ENCODE peak calls at places on chromosomes 4 and X, in nine cellular contexts. W is CD4-positive, alpha-beta T cell; U is MCF 10A; O is type B pancreatic cell; B is activated CD8-positive, alpha-beta T cell treated with anti-CD3 and anti-CD28 coated beads for 36 hours; P is ovary; M is omental fat pad; G is DND-41; C is OCI-LY7. E is an unnamed sample.

GRCh38 chrX:71095033-71095432 is 618 bp upstream of the FOXO4 start:
- DNase-seq in W (no peak), U (no peak), O (no peak), B (no peak), P (no peak), M (no peak), G (no peak), C (no peak), E (no peak)

GRCh38 chr4:9384126-9384525 is 21.2 kb downstream of the USP17L30 start:
- DNase-seq in W (no peak), U (peak), O (no peak), B (no peak), P (no peak), M (no peak), G (no peak), C (no peak), E (no peak)

GRCh38 chrX:47191331-47191730 is 2.3 kb upstream of the UBA1 start:
- DNase-seq in W (peak), U (peak), O (no peak), B (peak), P (no peak), M (no peak), G (peak), C (peak), E (peak)

GRCh38 chrX:31112226-31112999 is 40.6 kb upstream of the FTHL17 start:
- DNase-seq in W (no peak), U (no peak), O (no peak), B (no peak), P (no peak), M (no peak), G (no peak), C (no peak), E (no peak)

GRCh38 chr4:8107146-8107657 is 51.4 kb downstream of the ABLIM2 start:
- DNase-seq in W (no peak), U (peak), O (no peak), B (no peak), P (no peak), M (no peak), G (no peak), C (no peak), E (no peak)

GRCh38 chr4:21778702-21779101 is 169.9 kb downstream of the KCNIP4 start:
- DNase-seq in W (no peak), U (no peak), O (no peak), B (no peak), P (no peak), M (no peak), G (no peak), C (no peak), E (no peak)

GRCh38 chr4:163846008-163846407 is 351.5 kb downstream of the TMA16 start:
- DNase-seq in W (no peak), U (no peak), O (no peak), B (no peak), P (no peak), M (no peak), G (no peak), C (no peak), E (no peak)

GRCh38 chrX:106510713-106511411 is 100.9 kb upstream of the RADX start:
- DNase-seq in W (no peak), U (no peak), O (no peak), B (no peak), P (no peak), M (no peak), G (no peak), C (no peak), E (no peak)

GRCh38 chrX:17266171-17266570 is 108.8 kb upstream of the NHS start:
- DNase-seq in W (no peak), U (no peak), O (no peak), B (no peak), P (no peak), M (no peak), G (no peak), C (no peak), E (no peak)

GRCh38 chr4:85966308-85966882 is 393.5 kb downstream of the MAPK10 start:
- DNase-seq in W (no peak), U (no peak), O (no peak), B (no peak), P (no peak), M (no peak), G (no peak), C (no peak), E (no peak)

GRCh38 chrX:21166302-21166982 is 207.8 kb upstream of the CNKSR2 start:
- DNase-seq in W (no peak), U (peak), O (no peak), B (no peak), P (no peak), M (no peak), G (no peak), C (no peak), E (no peak)

GRCh38 chr4:152258804-152259708 is 276.8 kb downstream of the FBXW7 start:
- DNase-seq in W (no peak), U (peak), O (no peak), B (no peak), P (no peak), M (no peak), G (no peak), C (no peak), E (no peak)

GRCh38 chrX:49192722-49193328 is 6.7 kb upstream of the PRICKLE3 start:
- DNase-seq in W (no peak), U (peak), O (no peak), B (peak), P (no peak), M (no peak), G (peak), C (peak), E (peak)

GRCh38 chr4:168866635-168867034 is 143.4 kb downstream of the CBR4 start:
- DNase-seq in W (no peak), U (no peak), O (no peak), B (no peak), P (no peak), M (no peak), G (no peak), C (no peak), E (no peak)

GRCh38 chr4:168863719-168864632 is 146.1 kb downstream of the CBR4 start:
- DNase-seq in W (no peak), U (no peak), O (no peak), B (no peak), P (no peak), M (no peak), G (no peak), C (no peak), E (no peak)

GRCh38 chr4:168867128-168867527 is 142.9 kb downstream of the CBR4 start:
- DNase-seq in W (no peak), U (no peak), O (no peak), B (no peak), P (no peak), M (no peak), G (no peak), C (no peak), E (no peak)

GRCh38 chr4:168865854-168866253 is 144.2 kb downstream of the CBR4 start:
- DNase-seq in W (no peak), U (no peak), O (no peak), B (no peak), P (no peak), M (no peak), G (no peak), C (no peak), E (no peak)

GRCh38 chr4:168864831-168865541 is 145.1 kb downstream of the CBR4 start:
- DNase-seq in W (no peak), U (no peak), O (no peak), B (no peak), P (no peak), M (no peak), G (no peak), C (no peak), E (no peak)
- TF ChIP-seq CTCF in W (no peak), U (no peak), O (peak), B (no peak), P (no peak), M (no peak), G (peak), C (peak), E (no peak)

DNA sequence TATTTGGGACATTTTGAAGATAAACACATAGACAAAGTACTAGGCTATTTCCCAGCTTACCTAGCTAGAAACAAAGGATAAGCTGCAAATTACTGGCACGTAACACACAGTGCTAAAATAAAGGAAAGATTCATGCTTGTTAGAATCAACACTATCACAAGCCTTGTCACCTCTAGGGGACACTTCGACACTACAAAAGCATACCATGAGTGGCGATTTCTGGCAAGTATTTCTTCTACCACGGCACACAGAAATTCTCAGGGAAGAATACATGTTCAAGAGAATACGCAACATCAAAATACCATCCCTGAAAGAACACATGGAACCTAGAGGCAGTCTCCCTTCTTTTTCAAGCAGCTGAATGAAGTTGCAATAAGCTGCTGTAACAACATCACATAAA is 5.1 kb downstream of the MECP2 start:
- DNase-seq in W (no peak), U (no peak), O (no peak), B (no peak), P (no peak), M (no peak), G (no peak), C (no peak), E (no peak)
- TF ChIP-seq CTCF in W (no peak), U (no peak), O (no peak), B (no peak), P (no peak), M (no peak), G (no peak), C (peak), E (no peak)

DNA sequence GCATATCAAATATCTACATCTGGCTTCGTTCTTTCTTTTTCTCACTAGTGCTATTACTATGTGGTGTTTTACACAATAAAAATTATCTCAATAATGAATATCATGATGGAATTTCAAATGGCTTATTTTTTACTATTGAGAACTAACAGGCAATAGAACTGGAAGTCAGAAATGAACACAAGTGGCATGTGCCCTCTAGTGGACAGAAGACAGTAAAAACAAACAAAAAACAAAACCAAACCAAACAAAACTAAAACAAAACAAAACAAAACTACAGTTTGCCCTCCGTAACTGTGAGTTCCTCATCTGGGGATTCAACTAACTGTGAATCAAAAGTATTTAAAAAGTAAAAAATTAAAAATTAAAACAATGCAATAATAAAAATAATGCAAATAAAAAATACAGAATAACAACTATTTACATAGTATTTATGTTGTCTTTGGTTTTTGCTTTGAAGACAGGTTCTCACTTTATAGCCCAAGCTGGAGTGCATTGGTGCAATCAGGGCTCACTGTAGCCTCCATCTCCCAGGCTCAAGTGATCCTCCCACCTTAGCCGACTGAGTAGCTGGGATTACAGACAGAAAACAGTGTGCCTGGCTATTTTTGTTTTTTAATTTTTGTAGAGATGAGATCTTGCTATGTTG is 195.6 kb upstream of the TACR3 start:
- DNase-seq in W (no peak), U (peak), O (no peak), B (no peak), P (no peak), M (no peak), G (no peak), C (peak), E (peak)
- TF ChIP-seq CTCF in W (no peak), U (peak), O (peak), B (peak), P (no peak), M (no peak), G (peak), C (peak), E (peak)

DNA sequence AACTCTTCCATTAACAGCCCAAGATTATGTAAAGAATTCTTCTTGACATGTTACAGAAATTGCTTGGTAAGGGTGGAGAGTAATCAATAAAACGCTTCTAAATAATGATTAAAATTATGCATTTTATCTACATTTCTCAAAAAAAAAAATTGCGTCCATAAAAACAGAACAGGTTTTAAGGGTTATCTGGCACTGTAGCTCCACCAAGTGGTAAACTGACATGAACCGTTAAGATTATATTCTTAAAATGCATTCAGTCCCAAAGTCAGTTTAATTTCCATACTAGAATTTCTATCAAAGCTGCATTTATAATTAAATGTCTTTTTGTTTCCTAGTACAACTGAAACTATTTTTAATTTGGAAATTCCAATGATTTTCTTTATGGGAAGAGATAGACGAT is 214.0 kb upstream of the UGT8 start:
- DNase-seq in W (no peak), U (peak), O (no peak), B (peak), P (no peak), M (no peak), G (no peak), C (peak), E (peak)
- TF ChIP-seq CTCF in W (no peak), U (peak), O (peak), B (peak), P (no peak), M (no peak), G (peak), C (peak), E (no peak)

GRCh38 chrX:135923353-135923752 is 29.8 kb downstream of the SAGE1 start:
- DNase-seq in W (no peak), U (peak), O (no peak), B (no peak), P (no peak), M (no peak), G (no peak), C (peak), E (no peak)
- TF ChIP-seq CTCF in W (no peak), U (peak), O (no peak), B (no peak), P (no peak), M (no peak), G (peak), C (peak), E (no peak)

DNA sequence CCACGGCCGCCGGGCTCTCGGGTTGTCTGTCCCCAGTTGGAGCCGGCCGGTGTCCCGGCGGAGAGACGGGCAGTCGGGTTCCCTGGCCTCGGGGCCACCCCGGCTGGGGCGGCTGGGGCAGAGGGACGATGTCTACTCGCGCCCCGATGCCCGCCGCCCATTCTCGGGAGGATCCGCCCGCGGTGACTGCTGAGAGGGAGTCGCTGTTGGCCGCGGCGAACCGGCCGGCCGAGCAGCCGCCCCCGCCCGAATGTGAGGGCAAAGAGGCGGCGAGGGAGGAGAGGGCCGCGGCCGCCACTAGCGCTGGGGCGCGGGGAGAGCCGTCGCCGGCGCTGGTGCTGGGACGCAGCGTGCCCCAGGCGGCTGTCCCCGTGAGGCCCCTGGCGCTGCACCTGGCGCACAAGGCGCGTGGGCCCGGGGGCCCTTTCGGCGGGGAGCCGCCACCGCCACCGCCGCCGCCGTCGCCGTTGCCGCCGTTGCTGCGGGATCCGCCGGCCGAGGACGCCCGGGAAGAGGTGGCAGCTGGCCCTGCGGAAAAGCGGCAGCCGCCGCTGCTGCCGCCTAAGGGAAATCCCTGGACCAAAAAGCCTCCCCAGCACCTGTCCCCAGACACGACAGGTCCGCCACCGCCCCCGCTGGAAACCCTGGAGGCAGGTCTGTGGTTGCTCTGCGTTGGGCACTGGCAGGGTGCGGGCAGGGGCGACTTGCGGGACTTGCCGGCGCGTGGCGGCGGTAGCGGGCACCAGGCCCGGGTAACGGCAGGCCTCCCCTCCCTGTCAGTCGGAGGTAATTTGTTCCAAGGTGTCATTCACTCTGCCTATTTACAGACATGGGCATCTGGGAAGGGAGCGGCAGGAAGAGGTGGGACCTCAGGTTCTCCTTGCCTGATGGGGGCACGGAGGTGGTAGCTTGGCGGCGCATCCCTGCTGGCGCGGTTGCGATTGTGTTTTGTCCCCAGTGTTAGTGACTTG is 739 bp downstream of the LARP1B start:
- DNase-seq in W (peak), U (peak), O (peak), B (peak), P (peak), M (peak), G (peak), C (peak), E (peak)
- TF ChIP-seq CTCF in W (no peak), U (peak), O (peak), B (no peak), P (no peak), M (no peak), G (peak), C (peak), E (no peak)